ENCODE peak calls at places on chromosomes 6 and 20, in ten cellular contexts. J is gastrocnemius medialis, E is heart left ventricle, D is HepG2, G is HCT116, A is body of pancreas, Y is lower leg skin, M is uterus, Q is IMR-90, H is NB4. T is an unnamed sample.

GRCh38 chr6:8499540-8499939 is 64.2 kb upstream of the SLC35B3 start:
- DNase-seq in J (no peak), E (no peak), D (peak; percentile 10), G (peak; percentile 13), A (no peak), Y (no peak), M (no peak), Q (no peak), H (peak; percentile 12), T (no peak)

GRCh38 chr6:150491796-150492142 is 107.9 kb upstream of the PLEKHG1 start:
- DNase-seq in J (no peak), E (no peak), D (no peak), G (no peak), A (no peak), Y (no peak), M (no peak), Q (no peak), H (no peak), T (no peak)

GRCh38 chr6:90298459-90299053 is 1.9 kb upstream of the BACH2 start:
- DNase-seq in J (no peak), E (no peak), D (no peak), G (no peak), A (no peak), Y (no peak), M (no peak), Q (no peak), H (no peak), T (no peak)

GRCh38 chr6:112429226-112429625 is 82.1 kb downstream of the RFPL4B start:
- DNase-seq in J (no peak), E (no peak), D (no peak), G (no peak), A (no peak), Y (no peak), M (no peak), Q (peak; percentile 53), H (no peak), T (no peak)

GRCh38 chr20:22904905-22905304 is 130.2 kb upstream of the SSTR4 start:
- DNase-seq in J (no peak), E (no peak), D (no peak), G (no peak), A (no peak), Y (no peak), M (no peak), Q (no peak), H (no peak), T (no peak)

GRCh38 chr6:154878866-154879491 is 116.1 kb upstream of the TIAM2 start:
- DNase-seq in J (no peak), E (no peak), D (no peak), G (no peak), A (no peak), Y (no peak), M (no peak), Q (peak; percentile 69), H (no peak), T (no peak)

GRCh38 chr6:137165375-137166246 is 7.8 kb downstream of the IL22RA2 start:
- DNase-seq in J (no peak), E (no peak), D (peak; percentile 35), G (peak; percentile 6), A (peak; percentile 71), Y (no peak), M (no peak), Q (no peak), H (peak; percentile 85), T (no peak)

GRCh38 chr6:93104195-93104817 is 315.1 kb downstream of the EPHA7 start:
- DNase-seq in J (no peak), E (no peak), D (no peak), G (no peak), A (no peak), Y (no peak), M (no peak), Q (no peak), H (no peak), T (no peak)

GRCh38 chr20:19628570-19629134 is 129.4 kb upstream of the RIN2 start:
- DNase-seq in J (peak; percentile 27), E (peak; percentile 27), D (peak; percentile 84), G (peak; percentile 81), A (peak; percentile 72), Y (peak; percentile 36), M (peak; percentile 27), Q (peak; percentile 66), H (peak; percentile 70), T (no peak)

GRCh38 chr6:135503703-135504475 is 6.3 kb upstream of the AHI1 start:
- DNase-seq in J (no peak), E (no peak), D (no peak), G (no peak), A (no peak), Y (no peak), M (no peak), Q (peak; percentile 54), H (no peak), T (no peak)

GRCh38 chr6:7107578-7108195 is at the start of gene RREB1:
- DNase-seq in J (peak; percentile 71), E (peak; percentile 79), D (peak; percentile 67), G (peak; percentile 15), A (peak; percentile 60), Y (peak; percentile 54), M (peak; percentile 73), Q (peak; percentile 54), H (peak; percentile 90), T (peak; percentile 75)

GRCh38 chr6:129766959-129767728 is 57.2 kb upstream of the ARHGAP18 start:
- DNase-seq in J (no peak), E (peak; percentile 33), D (no peak), G (no peak), A (no peak), Y (no peak), M (no peak), Q (peak; percentile 77), H (peak; percentile 84), T (no peak)

GRCh38 chr20:2026004-2026403 is 32.1 kb upstream of the PDYN start:
- DNase-seq in J (no peak), E (no peak), D (no peak), G (no peak), A (no peak), Y (no peak), M (no peak), Q (no peak), H (no peak), T (no peak)

GRCh38 chr6:120354452-120355098 is 979.7 kb downstream of the TBC1D32 start:
- DNase-seq in J (no peak), E (no peak), D (no peak), G (no peak), A (no peak), Y (no peak), M (no peak), Q (no peak), H (peak; percentile 58), T (no peak)

GRCh38 chr6:136411453-136412354 is 122.1 kb upstream of the BCLAF1 start:
- DNase-seq in J (no peak), E (no peak), D (no peak), G (no peak), A (no peak), Y (no peak), M (no peak), Q (no peak), H (no peak), T (no peak)

GRCh38 chr6:624979-625378 is 31.9 kb downstream of the HUS1B start:
- DNase-seq in J (no peak), E (no peak), D (no peak), G (no peak), A (no peak), Y (no peak), M (no peak), Q (peak; percentile 51), H (peak; percentile 37), T (no peak)
- TF ChIP-seq CTCF in J (no peak), E (no peak), D (no peak), G (peak; percentile 28), A (no peak), Y (no peak), M (no peak), Q (peak; percentile 43), H (no peak), T (no peak)

GRCh38 chr6:30619561-30619960 is 1.9 kb downstream of the MRPS18B start:
- DNase-seq in J (no peak), E (no peak), D (no peak), G (no peak), A (no peak), Y (no peak), M (no peak), Q (no peak), H (no peak), T (no peak)

GRCh38 chr6:30616811-30617564 is at the start of gene PPP1R10:
- DNase-seq in J (peak; percentile 100), E (peak; percentile 100), D (peak; percentile 100), G (peak; percentile 100), A (peak; percentile 99), Y (peak; percentile 100), M (peak; percentile 100), Q (peak; percentile 100), H (peak; percentile 100), T (peak; percentile 99)

GRCh38 chr6:30617565-30618269 is at the start of gene MRPS18B:
- DNase-seq in J (peak; percentile 98), E (peak; percentile 99), D (peak; percentile 98), G (peak; percentile 96), A (peak; percentile 98), Y (peak; percentile 98), M (peak; percentile 99), Q (peak; percentile 98), H (peak; percentile 99), T (peak; percentile 99)

GRCh38 chr6:30615958-30616810 is 859 bp downstream of the PPP1R10 start:
- DNase-seq in J (peak; percentile 56), E (no peak), D (peak; percentile 61), G (no peak), A (no peak), Y (peak; percentile 35), M (no peak), Q (no peak), H (peak; percentile 67), T (no peak)

DNA sequence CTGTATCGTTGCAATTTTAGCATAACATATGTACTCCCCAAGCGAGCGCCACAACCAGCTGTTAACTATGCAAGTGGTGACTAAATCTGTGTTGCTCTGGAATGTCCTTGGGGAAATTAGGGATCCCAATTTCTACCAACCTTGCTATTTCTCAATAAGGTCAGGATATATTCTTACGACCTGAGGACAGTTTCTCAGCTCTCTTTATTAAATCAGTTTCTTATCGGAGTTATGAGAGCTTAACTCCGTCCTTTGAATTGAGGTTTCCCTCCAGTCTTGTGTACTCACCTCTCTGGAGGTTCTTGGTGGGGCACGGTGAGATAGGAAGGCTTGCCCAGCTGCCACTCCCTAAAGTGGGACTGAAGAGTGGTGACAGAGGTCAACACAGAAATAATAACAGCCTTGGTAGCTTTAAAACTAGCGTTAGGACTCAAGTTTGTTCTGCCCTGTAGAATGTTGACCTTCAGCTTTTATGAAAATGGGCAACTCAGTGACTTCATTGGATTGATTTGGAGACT is 689 bp downstream of the MRPS18B start:
- DNase-seq in J (no peak), E (no peak), D (peak; percentile 25), G (no peak), A (no peak), Y (no peak), M (no peak), Q (no peak), H (peak; percentile 33), T (no peak)
- TF ChIP-seq POLR2A in J (no peak), E (no peak), D (no peak), G (no peak), A (no peak), Y (no peak), M (no peak), Q (no peak), H (no peak), T (no peak)

GRCh38 chr20:297098-297924 is at the start of gene ZCCHC3:
- DNase-seq in J (peak; percentile 85), E (peak; percentile 91), D (peak; percentile 96), G (peak; percentile 77), A (peak; percentile 84), Y (peak; percentile 85), M (peak; percentile 93), Q (peak; percentile 93), H (peak; percentile 98), T (peak; percentile 93)
- TF ChIP-seq CTCF in J (no peak), E (no peak), D (peak; percentile 74), G (no peak), A (peak; percentile 21), Y (no peak), M (no peak), Q (peak; percentile 30), H (no peak), T (no peak)

GRCh38 chr6:52576392-52577021 is 353 bp downstream of the TRAM2 start:
- DNase-seq in J (peak; percentile 53), E (peak; percentile 61), D (peak; percentile 84), G (peak; percentile 65), A (no peak), Y (peak; percentile 49), M (peak; percentile 70), Q (peak; percentile 85), H (peak; percentile 86), T (peak; percentile 71)
- TF ChIP-seq POLR2A in J (peak; percentile 38), E (no peak), D (peak; percentile 85), G (no peak), A (no peak), Y (no peak), M (peak; percentile 70), Q (peak; percentile 15), H (no peak), T (peak; percentile 52)